ENCODE peak calls at places on chromosome 17, in four cellular contexts. D is psoas muscle; Z is PC-9; G is CD8-positive, alpha-beta T cell. I is an unnamed sample.

GRCh38 chr17:75512946-75513666 is 2.2 kb downstream of the CASKIN2 start:
- DNase-seq in D (no peak), Z (no peak), G (no peak), I (no peak)

GRCh38 chr17:7834554-7834890 is 505 bp downstream of the KDM6B start:
- DNase-seq in D (peak; percentile 73), Z (no peak), G (peak; percentile 43), I (no peak)

GRCh38 chr17:42313773-42314566 is 25.7 kb downstream of the STAT5A start:
- DNase-seq in D (no peak), Z (no peak), G (no peak), I (no peak)

GRCh38 chr17:33522623-33523022 is 229.5 kb upstream of the ASIC2 start:
- DNase-seq in D (no peak), Z (no peak), G (no peak), I (peak; percentile 18)

GRCh38 chr17:48804936-48805411 is 12.1 kb downstream of the TTLL6 start:
- DNase-seq in D (peak; percentile 55), Z (no peak), G (peak; percentile 53), I (peak; percentile 87)

GRCh38 chr17:9162275-9162985 is 141.1 kb downstream of the NTN1 start:
- DNase-seq in D (no peak), Z (no peak), G (no peak), I (peak; percentile 20)

GRCh38 chr17:63700528-63701441 is 860 bp upstream of the LIMD2 start:
- DNase-seq in D (peak; percentile 61), Z (no peak), G (peak; percentile 47), I (peak; percentile 75)

GRCh38 chr17:9240659-9241370 is 219.5 kb downstream of the NTN1 start:
- DNase-seq in D (peak; percentile 73), Z (no peak), G (no peak), I (peak; percentile 75)

GRCh38 chr17:67942810-67943209 is 53.5 kb downstream of the C17orf58 start:
- DNase-seq in D (no peak), Z (no peak), G (no peak), I (peak; percentile 15)

GRCh38 chr17:41428591-41429326 is 4.4 kb upstream of the KRT37 start:
- DNase-seq in D (no peak), Z (no peak), G (no peak), I (no peak)

GRCh38 chr17:33506889-33507650 is 214.0 kb upstream of the ASIC2 start:
- DNase-seq in D (no peak), Z (no peak), G (no peak), I (no peak)

GRCh38 chr17:58046230-58047094 is 36.8 kb upstream of the DYNLL2 start:
- DNase-seq in D (no peak), Z (no peak), G (no peak), I (no peak)

GRCh38 chr17:71085238-71086033 is 916.1 kb downstream of the KCNJ2 start:
- DNase-seq in D (no peak), Z (no peak), G (no peak), I (peak; percentile 1)

GRCh38 chr17:16995930-16996329 is 24.0 kb upstream of the TNFRSF13B start:
- DNase-seq in D (no peak), Z (no peak), G (no peak), I (no peak)

GRCh38 chr17:20995873-20996723 is 46.7 kb downstream of the USP22 start:
- DNase-seq in D (no peak), Z (no peak), G (no peak), I (no peak)

DNA sequence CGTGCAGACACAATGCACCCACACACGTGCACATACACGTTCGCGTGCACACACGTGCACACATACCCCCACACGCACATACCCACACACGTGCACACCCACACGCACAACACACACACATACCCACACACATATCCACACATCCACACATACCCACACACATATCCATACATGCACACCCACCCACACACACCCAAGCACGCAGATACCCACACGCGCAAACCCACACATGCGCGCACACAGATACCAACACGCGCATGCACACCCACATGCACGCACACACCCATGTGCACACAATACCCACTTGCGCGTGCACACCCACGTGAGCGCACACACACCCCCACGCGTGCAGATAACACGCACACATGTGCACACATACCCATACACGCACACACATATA is 26.8 kb upstream of the PVALEF start:
- DNase-seq in D (no peak), Z (no peak), G (no peak), I (no peak)
- H3K27ac ChIP-seq in D (no peak overlapping the region), Z (no peak overlapping the region), G (no peak overlapping the region), I (no peak overlapping the region)

GRCh38 chr17:49962599-49963276 is 6.3 kb upstream of the DLX4 start:
- DNase-seq in D (no peak), Z (no peak), G (no peak), I (no peak)
- H3K27me3 ChIP-seq in D (peaks cover 38% of the 10 kb centered on the region), Z (peaks cover 33% of the 10 kb centered on the region), G (peaks cover 40% of the 10 kb centered on the region), I (peaks cover 56% of the 10 kb centered on the region)

DNA sequence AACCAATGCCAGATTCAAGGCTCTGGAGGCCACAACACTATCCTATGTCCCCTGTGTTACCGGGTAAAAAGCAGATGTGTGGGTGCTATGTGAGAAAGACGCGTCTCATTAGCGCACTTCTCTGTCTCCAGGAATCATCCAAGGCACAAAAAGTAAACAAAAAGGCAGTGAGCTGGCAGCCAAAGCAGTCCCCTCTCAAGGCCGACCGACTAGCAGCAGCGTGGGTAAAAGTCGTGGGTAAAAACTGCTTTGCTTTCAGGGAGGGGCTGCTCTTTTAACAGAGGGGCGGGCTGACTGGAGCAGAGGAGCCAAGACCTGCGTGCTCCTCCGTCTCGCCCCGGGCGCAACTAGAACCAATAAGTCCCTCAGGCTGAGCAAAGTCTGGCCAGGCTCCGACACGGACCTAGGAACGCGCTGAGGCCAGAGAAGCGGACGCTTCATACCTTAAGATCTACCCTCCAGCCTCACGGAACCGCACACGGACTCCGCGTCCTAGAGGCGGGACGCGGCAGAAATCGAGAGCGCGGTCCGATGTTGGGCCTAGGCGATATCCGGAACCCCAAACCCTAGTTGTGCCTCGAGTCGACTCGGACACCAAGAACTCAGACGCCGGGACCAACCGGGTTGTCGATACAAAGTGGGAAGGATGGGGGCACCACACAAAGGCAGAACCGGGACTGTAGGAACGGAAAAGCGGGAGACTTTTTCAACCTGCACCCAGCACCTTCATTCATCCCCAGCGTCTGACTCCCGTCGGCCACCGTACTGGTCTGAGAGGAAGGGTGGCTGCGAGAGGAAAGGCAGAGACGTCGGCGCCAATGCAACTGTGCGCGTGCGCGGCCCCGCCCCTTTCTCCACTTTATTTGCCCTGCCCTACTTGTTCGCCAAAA is at the start of gene INTS2:
- DNase-seq in D (peak; percentile 98), Z (peak; percentile 74), G (peak; percentile 93), I (peak; percentile 97)
- TF ChIP-seq CTCF in D (no peak), Z (no peak), G (no peak), I (no peak)

DNA sequence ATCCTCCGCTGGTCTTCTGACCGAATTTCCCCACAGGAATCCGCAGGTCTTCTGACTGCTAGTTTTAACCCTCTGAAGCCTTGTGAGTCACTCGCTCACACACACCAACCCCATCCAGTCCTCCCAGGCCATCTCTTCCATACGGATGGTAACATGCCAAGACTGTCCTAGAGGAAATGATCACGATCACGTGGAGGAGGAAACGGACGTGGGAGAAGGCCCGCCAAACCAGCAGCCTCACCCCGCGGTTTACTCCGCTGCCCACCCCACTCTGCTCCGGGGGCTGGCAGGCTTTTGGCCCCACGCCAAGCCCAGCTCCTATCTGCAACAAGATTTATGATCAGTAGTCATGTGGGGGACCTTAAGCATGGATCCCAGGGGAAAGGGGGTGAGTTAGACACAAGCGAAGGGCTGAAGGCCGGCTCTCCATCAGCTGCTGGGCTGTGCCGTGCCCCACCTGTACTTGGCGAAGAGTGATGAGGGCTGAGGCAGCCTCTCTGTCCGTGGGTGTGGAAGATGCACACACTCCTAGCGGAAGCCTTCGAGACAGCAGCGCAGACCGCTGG is 1.5 kb upstream of the FAAP100 start:
- DNase-seq in D (no peak), Z (peak; percentile 54), G (no peak), I (peak; percentile 89)
- H3K27ac ChIP-seq in D (peak overlapping the region; percentile 81), Z (peak overlapping the region; percentile 16), G (peak overlapping the region; percentile 82), I (peak overlapping the region; percentile 96)

DNA sequence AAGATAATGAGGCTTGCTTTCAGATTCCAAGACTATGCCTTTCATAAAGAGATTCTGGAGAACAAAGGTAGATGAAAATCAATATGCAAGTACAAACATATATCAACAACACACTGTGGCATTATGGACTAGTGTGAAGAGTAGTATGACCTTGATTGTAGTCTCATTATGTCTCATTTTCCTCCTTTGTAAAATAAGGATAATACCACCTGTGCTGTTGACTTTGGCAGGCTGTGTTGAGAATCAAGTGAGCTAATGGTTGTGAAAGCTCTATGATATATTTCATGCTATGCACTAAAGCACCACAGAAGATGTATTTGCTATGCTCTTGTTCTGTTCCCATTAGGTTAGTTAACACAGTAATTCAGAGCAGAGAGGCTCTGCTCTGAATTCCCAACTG is 78.5 kb upstream of the NACA2 start:
- DNase-seq in D (no peak), Z (no peak), G (no peak), I (no peak)
- H3K27me3 ChIP-seq in D (no peaks in the 10 kb centered on the region), Z (no peaks in the 10 kb centered on the region), G (no peaks in the 10 kb centered on the region), I (no peaks in the 10 kb centered on the region)

GRCh38 chr17:19718613-19719364 is 2.4 kb upstream of the SLC47A2 start:
- DNase-seq in D (no peak), Z (no peak), G (no peak), I (no peak)

GRCh38 chr17:19720631-19721426 is 4.4 kb upstream of the SLC47A2 start:
- DNase-seq in D (no peak), Z (no peak), G (no peak), I (no peak)

GRCh38 chr17:19718041-19718612 is 1.7 kb upstream of the SLC47A2 start:
- DNase-seq in D (no peak), Z (no peak), G (no peak), I (no peak)

GRCh38 chr17:19720210-19720475 is 3.8 kb upstream of the SLC47A2 start:
- DNase-seq in D (no peak), Z (no peak), G (no peak), I (no peak)

DNA sequence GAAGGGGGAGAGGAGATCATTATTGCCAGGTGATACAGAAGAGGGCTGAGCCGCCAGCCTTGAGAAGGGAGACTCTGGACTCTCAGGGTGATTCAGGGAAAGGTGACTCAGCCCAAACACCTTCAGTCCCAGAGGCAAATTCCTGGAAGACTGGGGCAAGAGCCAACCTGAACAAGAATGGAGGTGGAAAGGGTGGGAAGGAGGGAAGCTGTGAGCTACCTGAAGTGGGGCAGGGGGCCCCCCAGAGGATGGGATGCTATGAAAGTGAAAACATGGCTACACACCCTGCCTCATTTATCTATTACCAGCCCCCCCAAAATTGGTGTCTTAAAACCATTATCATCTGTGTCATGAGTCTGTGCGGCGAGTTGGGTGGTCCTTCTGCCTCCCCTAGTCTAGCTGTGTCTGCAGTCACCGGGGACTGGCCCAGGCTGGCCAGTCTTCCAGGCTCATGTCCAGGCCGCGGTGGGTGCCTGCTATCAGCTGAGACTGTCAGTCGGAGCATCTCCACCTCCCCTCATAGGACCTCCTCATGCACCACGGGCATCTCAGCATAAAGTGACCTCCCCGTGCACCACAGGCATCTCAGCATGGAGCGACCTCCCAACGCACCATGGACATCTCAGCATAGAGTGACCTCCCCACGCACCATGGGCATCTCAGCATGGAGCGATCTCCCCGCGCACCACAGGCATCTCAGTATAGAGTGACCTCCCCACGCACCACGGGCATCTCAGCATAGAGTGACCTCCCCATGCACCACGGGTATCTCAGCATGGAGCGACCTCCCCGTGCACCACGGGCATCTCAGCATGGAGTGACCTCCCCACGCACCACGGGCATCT is 3.2 kb upstream of the SLC47A2 start:
- DNase-seq in D (no peak), Z (peak; percentile 75), G (no peak), I (no peak)
- TF ChIP-seq CTCF in D (no peak), Z (no peak), G (no peak), I (no peak)

GRCh38 chr17:82217530-82218204 is 5.0 kb upstream of the CCDC57 start:
- DNase-seq in D (peak; percentile 71), Z (peak; percentile 75), G (no peak), I (no peak)
- H3K27ac ChIP-seq in D (peak overlapping the region; percentile 53), Z (peak overlapping the region; percentile 92), G (no peak overlapping the region), I (no peak overlapping the region)

I was measured in A673.